ENCODE peak calls at places on chromosomes 7 and 10, in nine cellular contexts. W is fibroblast of pulmonary artery; S is transverse colon; N is fibroblast of the aortic adventitia; H is stimulated activated CD4-positive, alpha-beta T cell treated with anti-CD3 and anti-CD28 coated beads, Interleukin-4, amount 100 ng/mL, for 48 hours; J is left cardiac atrium; T is activated CD4-positive, alpha-beta T cell treated with anti-CD3 and anti-CD28 coated beads, Interleukin-2, amount 10 ng/mL, durations not matched to agents 7 days and 5 days; C is iris pigment epithelial cell; K is heart left ventricle. O is an unnamed sample.

GRCh38 chr7:50372921-50373320 is 68.4 kb downstream of the IKZF1 start:
- DNase-seq in K (no peak), S (no peak), C (no peak), N (no peak), J (no peak), H (no peak), T (peak), W (no peak), O (no peak)

GRCh38 chr10:63376560-63377304 is 89.0 kb downstream of the JMJD1C start:
- DNase-seq in S (no peak), W (peak), N (peak), K (no peak), H (no peak), C (peak), J (no peak), T (no peak), O (no peak)

GRCh38 chr7:37318541-37318940 is 130.1 kb downstream of the ELMO1 start:
- DNase-seq in W (no peak), H (no peak), N (no peak), C (no peak), J (no peak), S (no peak), T (no peak), K (no peak), O (no peak)

GRCh38 chr7:4763794-4764185 is 11.6 kb upstream of the AP5Z1 start:
- DNase-seq in K (no peak), S (no peak), H (no peak), C (no peak), W (no peak), T (no peak), J (no peak), N (no peak), O (no peak)

GRCh38 chr7:157429680-157430224 is 92.9 kb downstream of the DNAJB6 start:
- DNase-seq in H (no peak), W (no peak), C (no peak), T (no peak), K (no peak), J (no peak), S (no peak), N (no peak), O (no peak)

GRCh38 chr10:28139138-28139537 is 140.3 kb upstream of the ODAD2 start:
- DNase-seq in C (peak), N (no peak), H (no peak), S (no peak), J (no peak), K (no peak), W (no peak), T (no peak), O (no peak)

GRCh38 chr10:77643795-77644468 is 6.3 kb upstream of the KCNMA1 start:
- DNase-seq in C (peak), W (peak), N (peak), H (peak), S (peak), K (no peak), T (peak), J (peak), O (no peak)

GRCh38 chr10:103086261-103086660 is 106.8 kb downstream of the NT5C2 start:
- DNase-seq in S (no peak), N (no peak), H (no peak), W (no peak), K (no peak), T (no peak), J (no peak), C (no peak), O (no peak)

GRCh38 chr7:19284136-19284535 is 138.9 kb upstream of the FERD3L start:
- DNase-seq in J (no peak), N (no peak), W (no peak), H (no peak), K (no peak), C (peak), S (no peak), T (no peak), O (no peak)

GRCh38 chr7:22140597-22140996 is 194.9 kb upstream of the CDCA7L start:
- DNase-seq in N (no peak), J (no peak), T (no peak), S (no peak), C (no peak), W (no peak), K (no peak), H (no peak), O (no peak)

GRCh38 chr7:51428226-51428887 is 111.7 kb upstream of the COBL start:
- DNase-seq in W (no peak), C (peak), H (no peak), J (no peak), T (no peak), K (no peak), S (peak), N (no peak), O (no peak)

GRCh38 chr7:78326870-78327269 is 528.3 kb downstream of the PHTF2 start:
- DNase-seq in H (no peak), C (peak), K (peak), W (no peak), J (no peak), N (peak), S (no peak), T (no peak), O (no peak)

GRCh38 chr10:11498399-11498798 is 113.1 kb downstream of the USP6NL start:
- DNase-seq in H (no peak), C (no peak), N (no peak), J (no peak), T (no peak), K (no peak), W (no peak), S (no peak), O (no peak)

GRCh38 chr10:110401401-110402076 is 96.2 kb upstream of the DUSP5 start:
- DNase-seq in C (no peak), S (no peak), K (no peak), W (no peak), H (no peak), J (no peak), T (no peak), N (no peak), O (no peak)

GRCh38 chr7:137417464-137417863 is 73.9 kb upstream of the PTN start:
- DNase-seq in J (no peak), C (peak), H (no peak), K (no peak), N (no peak), T (no peak), S (no peak), W (no peak), O (no peak)

GRCh38 chr7:47648301-47648900 is 66.5 kb upstream of the TNS3 start:
- DNase-seq in K (no peak), H (no peak), T (no peak), N (peak), C (peak), J (no peak), S (no peak), W (peak), O (no peak)

GRCh38 chr7:129370812-129371211 is 63.4 kb upstream of the STRIP2 start:
- DNase-seq in N (peak), S (no peak), T (no peak), K (no peak), W (no peak), H (no peak), J (no peak), C (no peak), O (no peak)

GRCh38 chr10:1570652-1571051 is 166.7 kb downstream of the ADARB2 start:
- DNase-seq in S (no peak), J (no peak), N (no peak), K (no peak), T (no peak), C (no peak), W (no peak), H (no peak), O (no peak)

GRCh38 chr7:102303669-102304422 is 17.2 kb downstream of the SH2B2 start:
- DNase-seq in T (no peak), J (no peak), S (no peak), N (no peak), C (no peak), H (no peak), K (no peak), W (no peak), O (no peak)